ENCODE peak calls at places on chromosomes 16 and 17, in four cellular contexts. One of them, this sample, is unnamed.

GRCh38 chr16:74186589-74186988 is 110.0 kb upstream of the PSMD7 start:
- DNase-seq in fibroblast of gingiva: peak
- DNase-seq in HFF-Myc: peak
- DNase-seq in NB4: no peak
- DNase-seq in this sample: peak

GRCh38 chr17:55706808-55707773 is 15.6 kb downstream of the TMEM100 start:
- DNase-seq in HFF-Myc: no peak
- DNase-seq in fibroblast of gingiva: no peak
- DNase-seq in NB4: no peak
- DNase-seq in this sample: no peak

GRCh38 chr16:22004321-22004720 is 3.4 kb upstream of the PDZD9 start:
- DNase-seq in HFF-Myc: no peak
- DNase-seq in NB4: no peak
- DNase-seq in fibroblast of gingiva: no peak
- DNase-seq in this sample: no peak

GRCh38 chr16:813916-814412 is 13.4 kb upstream of the GNG13 start:
- DNase-seq in fibroblast of gingiva: no peak
- DNase-seq in HFF-Myc: no peak
- DNase-seq in NB4: no peak
- DNase-seq in this sample: peak

GRCh38 chr16:1791943-1792812 is 1.3 kb downstream of the IGFALS start:
- DNase-seq in NB4: no peak
- DNase-seq in HFF-Myc: no peak
- DNase-seq in fibroblast of gingiva: no peak
- DNase-seq in this sample: no peak

GRCh38 chr16:4744758-4745569 is 10.6 kb downstream of the DNAAF8 start:
- DNase-seq in HFF-Myc: no peak
- DNase-seq in NB4: no peak
- DNase-seq in fibroblast of gingiva: no peak
- DNase-seq in this sample: no peak

GRCh38 chr17:17433260-17433659 is 43.5 kb upstream of the MED9 start:
- DNase-seq in HFF-Myc: no peak
- DNase-seq in fibroblast of gingiva: peak
- DNase-seq in NB4: peak
- DNase-seq in this sample: peak

GRCh38 chr16:66578596-66579531 is at the start of gene CMTM2:
- DNase-seq in fibroblast of gingiva: no peak
- DNase-seq in NB4: no peak
- DNase-seq in HFF-Myc: no peak
- DNase-seq in this sample: no peak

GRCh38 chr16:12191102-12191501 is 214.6 kb downstream of the SNX29 start:
- DNase-seq in NB4: no peak
- DNase-seq in HFF-Myc: no peak
- DNase-seq in fibroblast of gingiva: no peak
- DNase-seq in this sample: no peak

GRCh38 chr16:67181346-67181745 is 2.4 kb downstream of the MATCAP1 start:
- DNase-seq in NB4: no peak
- DNase-seq in fibroblast of gingiva: peak
- DNase-seq in HFF-Myc: no peak
- DNase-seq in this sample: peak

GRCh38 chr17:74750327-74751069 is 2.1 kb downstream of the NHERF1 start:
- DNase-seq in NB4: peak
- DNase-seq in HFF-Myc: no peak
- DNase-seq in fibroblast of gingiva: no peak
- DNase-seq in this sample: no peak

GRCh38 chr17:40516581-40517285 is 15.3 kb upstream of the TNS4 start:
- DNase-seq in fibroblast of gingiva: no peak
- DNase-seq in NB4: peak
- DNase-seq in HFF-Myc: no peak
- DNase-seq in this sample: no peak

GRCh38 chr17:32323784-32324590 is 18.0 kb downstream of the C17orf75 start:
- DNase-seq in HFF-Myc: no peak
- DNase-seq in fibroblast of gingiva: peak
- DNase-seq in NB4: no peak
- DNase-seq in this sample: no peak

GRCh38 chr16:16861546-16861945 is 482.6 kb downstream of the NPIPA7 start:
- DNase-seq in fibroblast of gingiva: no peak
- DNase-seq in NB4: peak
- DNase-seq in HFF-Myc: peak
- DNase-seq in this sample: peak

GRCh38 chr17:21279582-21279981 is 4.9 kb upstream of the MAP2K3 start:
- DNase-seq in HFF-Myc: no peak
- DNase-seq in NB4: no peak
- DNase-seq in fibroblast of gingiva: no peak
- DNase-seq in this sample: no peak

This sample was measured in foreskin fibroblast.